ENCODE peak calls at places on chromosomes 16 and 17, in seven cellular contexts. One of them, this sample, is unnamed.
A peak's percentile ranks its signal among the peaks of the same experiment; 100 is the strongest.

GRCh38 chr16:79770244-79771064 is 169.9 kb upstream of the MAF start:
- DNase-seq in BJ: no peak
- DNase-seq in neural crest cell: peak; percentile 73
- DNase-seq in cortex of kidney: no peak
- DNase-seq in SK-N-SH: peak; percentile 93
- DNase-seq in omental fat pad: peak; percentile 49
- DNase-seq in epithelial cell of esophagus: peak; percentile 94
- DNase-seq in this sample: peak; percentile 89

GRCh38 chr17:68909066-68909465 is 46.1 kb downstream of the ABCA8 start:
- DNase-seq in BJ: peak; percentile 96
- DNase-seq in neural crest cell: no peak
- DNase-seq in cortex of kidney: no peak
- DNase-seq in SK-N-SH: no peak
- DNase-seq in omental fat pad: no peak
- DNase-seq in epithelial cell of esophagus: peak; percentile 95
- DNase-seq in this sample: peak; percentile 54

GRCh38 chr16:56262148-56262878 is 71.0 kb downstream of the GNAO1 start:
- DNase-seq in BJ: no peak
- DNase-seq in neural crest cell: no peak
- DNase-seq in cortex of kidney: no peak
- DNase-seq in SK-N-SH: no peak
- DNase-seq in omental fat pad: no peak
- DNase-seq in epithelial cell of esophagus: peak; percentile 51
- DNase-seq in this sample: peak; percentile 12

GRCh38 chr17:39461911-39462641 is 790 bp downstream of the CDK12 start:
- DNase-seq in BJ: no peak
- DNase-seq in neural crest cell: peak; percentile 4
- DNase-seq in cortex of kidney: no peak
- DNase-seq in SK-N-SH: peak; percentile 84
- DNase-seq in omental fat pad: no peak
- DNase-seq in epithelial cell of esophagus: no peak
- DNase-seq in this sample: peak; percentile 52

GRCh38 chr17:12549499-12549901 is 116.2 kb upstream of the MYOCD start:
- DNase-seq in BJ: peak; percentile 16
- DNase-seq in neural crest cell: no peak
- DNase-seq in cortex of kidney: no peak
- DNase-seq in SK-N-SH: no peak
- DNase-seq in omental fat pad: no peak
- DNase-seq in epithelial cell of esophagus: no peak
- DNase-seq in this sample: peak; percentile 8

GRCh38 chr16:72923757-72924156 is 124.2 kb downstream of the ZFHX3 start:
- DNase-seq in BJ: no peak
- DNase-seq in neural crest cell: no peak
- DNase-seq in cortex of kidney: no peak
- DNase-seq in SK-N-SH: no peak
- DNase-seq in omental fat pad: no peak
- DNase-seq in epithelial cell of esophagus: peak; percentile 14
- DNase-seq in this sample: no peak

GRCh38 chr16:82384017-82384416 is 214.0 kb upstream of the MPHOSPH6 start:
- DNase-seq in BJ: no peak
- DNase-seq in neural crest cell: no peak
- DNase-seq in cortex of kidney: no peak
- DNase-seq in SK-N-SH: no peak
- DNase-seq in omental fat pad: no peak
- DNase-seq in epithelial cell of esophagus: no peak
- DNase-seq in this sample: no peak

GRCh38 chr16:84844049-84844350 is 24.2 kb downstream of the CRISPLD2 start:
- DNase-seq in BJ: no peak
- DNase-seq in neural crest cell: no peak
- DNase-seq in cortex of kidney: no peak
- DNase-seq in SK-N-SH: peak; percentile 80
- DNase-seq in omental fat pad: no peak
- DNase-seq in epithelial cell of esophagus: no peak
- DNase-seq in this sample: no peak

GRCh38 chr17:36920032-36921000 is 17.0 kb upstream of the LHX1 start:
- DNase-seq in BJ: no peak
- DNase-seq in neural crest cell: no peak
- DNase-seq in cortex of kidney: no peak
- DNase-seq in SK-N-SH: no peak
- DNase-seq in omental fat pad: no peak
- DNase-seq in epithelial cell of esophagus: peak; percentile 57
- DNase-seq in this sample: no peak

GRCh38 chr16:3780570-3780969 is 63.2 kb upstream of the TRAP1 start:
- DNase-seq in BJ: no peak
- DNase-seq in neural crest cell: no peak
- DNase-seq in cortex of kidney: no peak
- DNase-seq in SK-N-SH: peak; percentile 46
- DNase-seq in omental fat pad: no peak
- DNase-seq in epithelial cell of esophagus: peak; percentile 12
- DNase-seq in this sample: no peak

GRCh38 chr16:84791501-84791900 is 28.3 kb upstream of the CRISPLD2 start:
- DNase-seq in BJ: no peak
- DNase-seq in neural crest cell: no peak
- DNase-seq in cortex of kidney: no peak
- DNase-seq in SK-N-SH: no peak
- DNase-seq in omental fat pad: no peak
- DNase-seq in epithelial cell of esophagus: no peak
- DNase-seq in this sample: no peak

GRCh38 chr17:31608659-31609254 is 217.3 kb downstream of the RAB11FIP4 start:
- DNase-seq in BJ: no peak
- DNase-seq in neural crest cell: no peak
- DNase-seq in cortex of kidney: no peak
- DNase-seq in SK-N-SH: no peak
- DNase-seq in omental fat pad: no peak
- DNase-seq in epithelial cell of esophagus: no peak
- DNase-seq in this sample: peak; percentile 23

GRCh38 chr16:86680137-86680536 is 101.8 kb downstream of the FOXL1 start:
- DNase-seq in BJ: peak; percentile 87
- DNase-seq in neural crest cell: no peak
- DNase-seq in cortex of kidney: no peak
- DNase-seq in SK-N-SH: no peak
- DNase-seq in omental fat pad: no peak
- DNase-seq in epithelial cell of esophagus: peak; percentile 55
- DNase-seq in this sample: no peak

GRCh38 chr17:2406903-2407790 is 6.3 kb upstream of the MNT start:
- DNase-seq in BJ: peak; percentile 87
- DNase-seq in neural crest cell: no peak
- DNase-seq in cortex of kidney: no peak
- DNase-seq in SK-N-SH: no peak
- DNase-seq in omental fat pad: peak; percentile 46
- DNase-seq in epithelial cell of esophagus: peak; percentile 98
- DNase-seq in this sample: peak; percentile 99

GRCh38 chr17:43823350-43824084 is 9.4 kb downstream of the MPP3 start:
- DNase-seq in BJ: no peak
- DNase-seq in neural crest cell: no peak
- DNase-seq in cortex of kidney: no peak
- DNase-seq in SK-N-SH: no peak
- DNase-seq in omental fat pad: no peak
- DNase-seq in epithelial cell of esophagus: no peak
- DNase-seq in this sample: no peak

GRCh38 chr17:61157246-61157887 is 242.3 kb upstream of the TBX2 start:
- DNase-seq in BJ: no peak
- DNase-seq in neural crest cell: no peak
- DNase-seq in cortex of kidney: no peak
- DNase-seq in SK-N-SH: peak; percentile 54
- DNase-seq in omental fat pad: no peak
- DNase-seq in epithelial cell of esophagus: peak; percentile 9
- DNase-seq in this sample: no peak

GRCh38 chr16:85151603-85152413 is 39.5 kb upstream of the CIBAR2 start:
- DNase-seq in BJ: peak; percentile 61
- DNase-seq in neural crest cell: no peak
- DNase-seq in cortex of kidney: no peak
- DNase-seq in SK-N-SH: peak; percentile 93
- DNase-seq in omental fat pad: no peak
- DNase-seq in epithelial cell of esophagus: peak; percentile 79
- DNase-seq in this sample: no peak

GRCh38 chr17:76262732-76263344 is 2.3 kb upstream of the UBALD2 start:
- DNase-seq in BJ: no peak
- DNase-seq in neural crest cell: no peak
- DNase-seq in cortex of kidney: no peak
- DNase-seq in SK-N-SH: no peak
- DNase-seq in omental fat pad: no peak
- DNase-seq in epithelial cell of esophagus: peak; percentile 71
- DNase-seq in this sample: peak; percentile 100

GRCh38 chr17:9330903-9331272 is 244.7 kb downstream of the STX8 start:
- DNase-seq in BJ: no peak
- DNase-seq in neural crest cell: peak; percentile 21
- DNase-seq in cortex of kidney: no peak
- DNase-seq in SK-N-SH: no peak
- DNase-seq in omental fat pad: no peak
- DNase-seq in epithelial cell of esophagus: no peak
- DNase-seq in this sample: no peak

GRCh38 chr16:2663553-2664521 is 18.5 kb upstream of the KCTD5 start:
- DNase-seq in BJ: no peak
- DNase-seq in neural crest cell: no peak
- DNase-seq in cortex of kidney: no peak
- DNase-seq in SK-N-SH: no peak
- DNase-seq in omental fat pad: no peak
- DNase-seq in epithelial cell of esophagus: peak; percentile 92
- DNase-seq in this sample: no peak

GRCh38 chr16:90019543-90020259 is 445 bp upstream of the DBNDD1 start:
- DNase-seq in BJ: no peak
- DNase-seq in neural crest cell: no peak
- DNase-seq in cortex of kidney: no peak
- DNase-seq in SK-N-SH: peak; percentile 94
- DNase-seq in omental fat pad: no peak
- DNase-seq in epithelial cell of esophagus: peak; percentile 58
- DNase-seq in this sample: no peak

GRCh38 chr17:40298726-40299125 is 10.3 kb upstream of the RARA start:
- DNase-seq in BJ: no peak
- DNase-seq in neural crest cell: no peak
- DNase-seq in cortex of kidney: no peak
- DNase-seq in SK-N-SH: no peak
- DNase-seq in omental fat pad: no peak
- DNase-seq in epithelial cell of esophagus: no peak
- DNase-seq in this sample: peak; percentile 55

GRCh38 chr16:1089822-1090619 is 6.0 kb downstream of the C1QTNF8 start:
- DNase-seq in BJ: no peak
- DNase-seq in neural crest cell: no peak
- DNase-seq in cortex of kidney: no peak
- DNase-seq in SK-N-SH: no peak
- DNase-seq in omental fat pad: peak; percentile 30
- DNase-seq in epithelial cell of esophagus: no peak
- DNase-seq in this sample: no peak

GRCh38 chr17:3885970-3886369 is 6.9 kb downstream of the CAMKK1 start:
- DNase-seq in BJ: no peak
- DNase-seq in neural crest cell: no peak
- DNase-seq in cortex of kidney: no peak
- DNase-seq in SK-N-SH: no peak
- DNase-seq in omental fat pad: no peak
- DNase-seq in epithelial cell of esophagus: peak; percentile 42
- DNase-seq in this sample: peak; percentile 6

GRCh38 chr16:68719993-68720489 is 17.1 kb upstream of the CDH1 start:
- DNase-seq in BJ: no peak
- DNase-seq in neural crest cell: no peak
- DNase-seq in cortex of kidney: no peak
- DNase-seq in SK-N-SH: no peak
- DNase-seq in omental fat pad: no peak
- DNase-seq in epithelial cell of esophagus: no peak
- DNase-seq in this sample: no peak

GRCh38 chr17:79811036-79811887 is 14.4 kb upstream of the CBX8 start:
- DNase-seq in BJ: no peak
- DNase-seq in neural crest cell: no peak
- DNase-seq in cortex of kidney: no peak
- DNase-seq in SK-N-SH: peak; percentile 97
- DNase-seq in omental fat pad: no peak
- DNase-seq in epithelial cell of esophagus: peak; percentile 40
- DNase-seq in this sample: peak; percentile 55

GRCh38 chr17:78343433-78344201 is 16.3 kb downstream of the SOCS3 start:
- DNase-seq in BJ: no peak
- DNase-seq in neural crest cell: no peak
- DNase-seq in cortex of kidney: no peak
- DNase-seq in SK-N-SH: no peak
- DNase-seq in omental fat pad: no peak
- DNase-seq in epithelial cell of esophagus: no peak
- DNase-seq in this sample: peak; percentile 86

GRCh38 chr16:83960521-83961249 is 7.4 kb upstream of the NECAB2 start:
- DNase-seq in BJ: no peak
- DNase-seq in neural crest cell: no peak
- DNase-seq in cortex of kidney: no peak
- DNase-seq in SK-N-SH: no peak
- DNase-seq in omental fat pad: no peak
- DNase-seq in epithelial cell of esophagus: no peak
- DNase-seq in this sample: no peak

This sample was measured in trophoblast cell.